ENCODE peak calls at places on chromosomes 7 and 10, in five cellular contexts. One of them, this sample, is unnamed.

GRCh38 chr7:134701272-134701671 is 54.6 kb downstream of the BPGM start:
- DNase-seq in GM12892: no peak
- DNase-seq in GM12891: no peak
- DNase-seq in prostate gland: no peak
- DNase-seq in transverse colon: no peak
- DNase-seq in this sample: no peak

GRCh38 chr7:139680676-139681462 is 96.9 kb downstream of the HIPK2 start:
- DNase-seq in GM12891: no peak
- DNase-seq in transverse colon: no peak
- DNase-seq in GM12892: no peak
- DNase-seq in prostate gland: no peak
- DNase-seq in this sample: no peak

GRCh38 chr7:69336976-69337375 is 261.3 kb upstream of the AUTS2 start:
- DNase-seq in transverse colon: no peak
- DNase-seq in GM12892: no peak
- DNase-seq in GM12891: no peak
- DNase-seq in prostate gland: no peak
- DNase-seq in this sample: no peak

GRCh38 chr10:21907436-21907835 is 96.1 kb downstream of the DNAJC1 start:
- DNase-seq in GM12892: no peak
- DNase-seq in GM12891: no peak
- DNase-seq in prostate gland: no peak
- DNase-seq in transverse colon: no peak
- DNase-seq in this sample: no peak

GRCh38 chr10:88933584-88933983 is 19.0 kb downstream of the ACTA2 start:
- DNase-seq in GM12891: no peak
- DNase-seq in GM12892: no peak
- DNase-seq in prostate gland: no peak
- DNase-seq in transverse colon: no peak
- DNase-seq in this sample: no peak

GRCh38 chr10:92550924-92551323 is 23.0 kb downstream of the IDE start:
- DNase-seq in GM12891: no peak
- DNase-seq in transverse colon: no peak
- DNase-seq in GM12892: no peak
- DNase-seq in prostate gland: no peak
- DNase-seq in this sample: no peak

GRCh38 chr7:22587322-22587721 is 87.3 kb upstream of the STEAP1B start:
- DNase-seq in prostate gland: no peak
- DNase-seq in GM12891: no peak
- DNase-seq in transverse colon: no peak
- DNase-seq in GM12892: no peak
- DNase-seq in this sample: no peak

GRCh38 chr10:98030093-98030821 is at the start of gene CRTAC1:
- DNase-seq in GM12891: no peak
- DNase-seq in GM12892: no peak
- DNase-seq in prostate gland: peak
- DNase-seq in transverse colon: peak
- DNase-seq in this sample: no peak

GRCh38 chr10:91590904-91591791 is 41.7 kb downstream of the PPP1R3C start:
- DNase-seq in prostate gland: no peak
- DNase-seq in GM12891: no peak
- DNase-seq in transverse colon: peak
- DNase-seq in GM12892: no peak
- DNase-seq in this sample: no peak

GRCh38 chr10:114304566-114305421 is 65.7 kb downstream of the VWA2 start:
- DNase-seq in GM12892: peak
- DNase-seq in transverse colon: peak
- DNase-seq in GM12891: peak
- DNase-seq in prostate gland: peak
- DNase-seq in this sample: no peak

GRCh38 chr7:144519900-144520299 is 116.4 kb upstream of the NOBOX start:
- DNase-seq in GM12891: no peak
- DNase-seq in transverse colon: no peak
- DNase-seq in GM12892: no peak
- DNase-seq in prostate gland: no peak
- DNase-seq in this sample: no peak

GRCh38 chr7:123024989-123025758 is 29.7 kb upstream of the TAS2R16 start:
- DNase-seq in transverse colon: no peak
- DNase-seq in GM12892: no peak
- DNase-seq in GM12891: no peak
- DNase-seq in prostate gland: no peak
- DNase-seq in this sample: no peak

GRCh38 chr10:118850418-118851061 is 95.8 kb upstream of the CACUL1 start:
- DNase-seq in transverse colon: peak
- DNase-seq in prostate gland: peak
- DNase-seq in GM12891: peak
- DNase-seq in GM12892: no peak
- DNase-seq in this sample: peak

GRCh38 chr7:2700141-2700850 is 12.3 kb downstream of the AMZ1 start:
- DNase-seq in GM12891: no peak
- DNase-seq in GM12892: no peak
- DNase-seq in transverse colon: no peak
- DNase-seq in prostate gland: no peak
- DNase-seq in this sample: no peak

GRCh38 chr10:12103743-12104142 is 25.7 kb upstream of the SEC61A2 start:
- DNase-seq in GM12892: no peak
- DNase-seq in GM12891: no peak
- DNase-seq in prostate gland: no peak
- DNase-seq in transverse colon: no peak
- DNase-seq in this sample: no peak

GRCh38 chr7:157560258-157560654 is 223.5 kb downstream of the DNAJB6 start:
- DNase-seq in GM12892: no peak
- DNase-seq in transverse colon: no peak
- DNase-seq in prostate gland: no peak
- DNase-seq in GM12891: no peak
- DNase-seq in this sample: no peak

GRCh38 chr10:6716521-6716920 is 136.4 kb upstream of the PRKCQ start:
- DNase-seq in GM12891: no peak
- DNase-seq in prostate gland: no peak
- DNase-seq in GM12892: no peak
- DNase-seq in transverse colon: no peak
- DNase-seq in this sample: no peak

GRCh38 chr7:94338921-94339371 is 55.7 kb upstream of the COL1A2 start:
- DNase-seq in transverse colon: no peak
- DNase-seq in GM12892: no peak
- DNase-seq in GM12891: no peak
- DNase-seq in prostate gland: no peak
- DNase-seq in this sample: no peak

GRCh38 chr10:84525120-84525806 is 196.9 kb downstream of the CCSER2 start:
- DNase-seq in GM12891: no peak
- DNase-seq in transverse colon: no peak
- DNase-seq in GM12892: no peak
- DNase-seq in prostate gland: no peak
- DNase-seq in this sample: no peak

GRCh38 chr7:22251284-22251683 is 105.7 kb downstream of the RAPGEF5 start:
- DNase-seq in transverse colon: no peak
- DNase-seq in GM12891: no peak
- DNase-seq in GM12892: no peak
- DNase-seq in prostate gland: no peak
- DNase-seq in this sample: no peak

GRCh38 chr10:72503241-72503640 is 122.6 kb downstream of the MICU1 start:
- DNase-seq in transverse colon: no peak
- DNase-seq in prostate gland: no peak
- DNase-seq in GM12891: no peak
- DNase-seq in GM12892: no peak
- DNase-seq in this sample: no peak

GRCh38 chr7:48665361-48666135 is 258.8 kb upstream of the CDC14C start:
- DNase-seq in GM12892: no peak
- DNase-seq in GM12891: no peak
- DNase-seq in prostate gland: no peak
- DNase-seq in transverse colon: no peak
- DNase-seq in this sample: no peak

GRCh38 chr7:33776791-33777190 is 128.5 kb upstream of the BMPER start:
- DNase-seq in GM12892: no peak
- DNase-seq in transverse colon: no peak
- DNase-seq in GM12891: no peak
- DNase-seq in prostate gland: no peak
- DNase-seq in this sample: no peak

GRCh38 chr7:124351950-124352349 is 319.1 kb upstream of the TMEM229A start:
- DNase-seq in prostate gland: no peak
- DNase-seq in GM12892: no peak
- DNase-seq in transverse colon: no peak
- DNase-seq in GM12891: no peak
- DNase-seq in this sample: no peak

GRCh38 chr7:412731-413356 is 106.8 kb downstream of the PDGFA start:
- DNase-seq in GM12891: no peak
- DNase-seq in prostate gland: no peak
- DNase-seq in transverse colon: no peak
- DNase-seq in GM12892: no peak
- DNase-seq in this sample: no peak

GRCh38 chr10:99393036-99393435 is 37.4 kb downstream of the GOT1 start:
- DNase-seq in prostate gland: no peak
- DNase-seq in GM12891: no peak
- DNase-seq in GM12892: no peak
- DNase-seq in transverse colon: no peak
- DNase-seq in this sample: no peak

GRCh38 chr10:91665842-91666241 is 33.0 kb upstream of the PPP1R3C start:
- DNase-seq in transverse colon: no peak
- DNase-seq in GM12892: no peak
- DNase-seq in prostate gland: no peak
- DNase-seq in GM12891: no peak
- DNase-seq in this sample: no peak

GRCh38 chr7:44581426-44581906 is 565 bp downstream of the TMED4 start:
- DNase-seq in GM12891: no peak
- DNase-seq in transverse colon: peak
- DNase-seq in prostate gland: no peak
- DNase-seq in GM12892: peak
- DNase-seq in this sample: no peak

GRCh38 chr7:27102578-27103442 is at the start of gene HOXA2:
- DNase-seq in GM12892: no peak
- DNase-seq in prostate gland: no peak
- DNase-seq in transverse colon: peak
- DNase-seq in GM12891: no peak
- DNase-seq in this sample: no peak

GRCh38 chr7:131294553-131294952 is 33.1 kb upstream of the MKLN1 start:
- DNase-seq in transverse colon: no peak
- DNase-seq in GM12891: no peak
- DNase-seq in GM12892: no peak
- DNase-seq in prostate gland: no peak
- DNase-seq in this sample: no peak

GRCh38 chr10:129959544-129960492 is 4.3 kb downstream of the EBF3 start:
- DNase-seq in prostate gland: no peak
- DNase-seq in transverse colon: no peak
- DNase-seq in GM12891: no peak
- DNase-seq in GM12892: no peak
- DNase-seq in this sample: no peak
- TF ChIP-seq POLR2AphosphoS5 in prostate gland: no peak
- TF ChIP-seq POLR2AphosphoS5 in transverse colon: no peak
- TF ChIP-seq POLR2AphosphoS5 in GM12891: no peak
- TF ChIP-seq POLR2AphosphoS5 in GM12892: no peak
- TF ChIP-seq POLR2AphosphoS5 in this sample: no peak

GRCh38 chr7:50673096-50673495 is 107.9 kb upstream of the DDC start:
- DNase-seq in GM12892: no peak
- DNase-seq in transverse colon: no peak
- DNase-seq in GM12891: no peak
- DNase-seq in prostate gland: no peak
- DNase-seq in this sample: no peak

GRCh38 chr7:50672045-50672444 is 106.8 kb upstream of the DDC start:
- DNase-seq in prostate gland: no peak
- DNase-seq in GM12891: no peak
- DNase-seq in transverse colon: no peak
- DNase-seq in GM12892: no peak
- DNase-seq in this sample: no peak

GRCh38 chr7:50674299-50674698 is 108.4 kb downstream of the GRB10 start:
- DNase-seq in GM12892: no peak
- DNase-seq in GM12891: no peak
- DNase-seq in prostate gland: no peak
- DNase-seq in transverse colon: no peak
- DNase-seq in this sample: no peak

GRCh38 chr7:50669890-50670289 is 104.7 kb upstream of the DDC start:
- DNase-seq in prostate gland: no peak
- DNase-seq in transverse colon: no peak
- DNase-seq in GM12891: no peak
- DNase-seq in GM12892: no peak
- DNase-seq in this sample: no peak

GRCh38 chr7:50671397-50671796 is 106.2 kb upstream of the DDC start:
- DNase-seq in prostate gland: no peak
- DNase-seq in transverse colon: no peak
- DNase-seq in GM12892: no peak
- DNase-seq in GM12891: no peak
- DNase-seq in this sample: no peak
- TF ChIP-seq POLR2AphosphoS5 in prostate gland: no peak
- TF ChIP-seq POLR2AphosphoS5 in transverse colon: peak
- TF ChIP-seq POLR2AphosphoS5 in GM12892: no peak
- TF ChIP-seq POLR2AphosphoS5 in GM12891: no peak
- TF ChIP-seq POLR2AphosphoS5 in this sample: no peak

DNA sequence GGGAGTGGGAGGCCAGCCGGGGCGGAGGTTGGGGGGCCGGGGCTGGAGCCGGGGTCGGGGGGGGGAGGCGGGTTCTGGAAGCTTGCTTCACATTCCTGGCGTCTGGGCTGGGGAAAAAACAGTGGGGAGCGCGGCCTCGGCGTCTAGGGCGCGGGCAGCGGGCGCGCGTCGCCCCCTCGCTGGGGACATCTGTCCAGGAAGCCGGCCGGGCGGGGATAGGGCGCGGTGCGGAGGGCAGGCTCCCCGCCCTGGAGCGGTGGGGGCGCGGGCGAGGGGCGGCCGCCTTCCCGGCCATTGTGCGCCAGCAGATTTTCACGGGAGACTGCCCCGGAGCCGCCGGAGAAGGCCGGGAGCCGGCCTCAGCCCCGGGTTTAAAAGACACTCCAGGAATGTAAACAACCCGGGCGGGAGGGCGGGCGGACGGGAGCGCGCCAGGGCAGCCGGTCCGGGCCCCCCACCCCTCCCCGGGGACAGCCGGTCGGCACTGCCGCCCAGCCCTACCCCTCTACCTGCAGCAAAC is 1.4 kb downstream of the ZMIZ1 start:
- DNase-seq in GM12892: no peak
- DNase-seq in GM12891: no peak
- DNase-seq in prostate gland: peak
- DNase-seq in transverse colon: peak
- DNase-seq in this sample: no peak
- TF ChIP-seq POLR2AphosphoS5 in GM12892: no peak
- TF ChIP-seq POLR2AphosphoS5 in GM12891: no peak
- TF ChIP-seq POLR2AphosphoS5 in prostate gland: no peak
- TF ChIP-seq POLR2AphosphoS5 in transverse colon: peak
- TF ChIP-seq POLR2AphosphoS5 in this sample: no peak

DNA sequence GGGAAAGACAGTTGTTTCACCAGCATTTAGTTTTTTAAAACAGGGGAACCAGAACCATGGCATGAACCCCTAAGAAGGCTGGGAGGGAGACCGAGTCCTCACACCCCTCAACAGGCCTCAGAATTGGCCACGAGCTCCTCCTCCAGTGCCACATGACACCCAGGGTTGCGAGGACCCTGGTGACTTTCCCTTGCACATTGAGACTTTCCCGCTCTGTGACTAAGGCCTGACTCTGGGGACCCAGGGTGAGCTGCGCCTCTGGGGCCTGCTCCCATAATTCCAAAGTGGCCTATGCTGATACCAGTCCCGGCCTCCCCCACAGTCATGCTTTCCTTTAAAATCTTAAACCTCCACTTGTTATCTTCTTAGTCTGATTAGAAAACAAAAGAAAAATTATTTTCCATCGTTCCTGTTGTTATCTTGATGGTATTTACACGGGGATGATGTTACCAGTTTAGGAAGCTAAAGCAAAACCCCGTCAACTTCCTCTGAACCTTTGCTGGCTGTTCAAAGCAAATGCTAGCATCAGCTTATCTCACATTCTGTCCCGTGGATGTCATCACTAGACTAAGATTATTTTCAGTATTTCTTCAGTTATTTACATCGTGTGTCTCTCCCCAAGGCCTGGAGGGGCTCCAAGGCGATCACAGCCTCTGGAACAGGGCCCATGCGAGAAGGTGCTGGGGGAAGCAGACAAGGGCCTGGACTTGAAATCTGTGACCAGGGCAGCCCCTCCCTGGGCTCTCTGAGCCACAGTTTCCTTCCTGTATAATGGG is 42.1 kb downstream of the FAM53B start:
- DNase-seq in GM12891: no peak
- DNase-seq in GM12892: no peak
- DNase-seq in prostate gland: no peak
- DNase-seq in transverse colon: peak
- DNase-seq in this sample: no peak
- TF ChIP-seq POLR2AphosphoS5 in GM12891: no peak
- TF ChIP-seq POLR2AphosphoS5 in GM12892: no peak
- TF ChIP-seq POLR2AphosphoS5 in prostate gland: no peak
- TF ChIP-seq POLR2AphosphoS5 in transverse colon: no peak
- TF ChIP-seq POLR2AphosphoS5 in this sample: no peak

This sample was measured in SK-N-MC.